ENCODE peak calls at places on chromosomes 4 and X, in four cellular contexts. One of them, this sample, is unnamed.

GRCh38 chrX:19628006-19628575 is 112.8 kb upstream of the MAP3K15 start:
- DNase-seq in K562: no peak
- DNase-seq in stomach: no peak
- DNase-seq in HepG2: no peak
- DNase-seq in this sample: peak

GRCh38 chrX:101417981-101418841 is 10.2 kb downstream of the HNRNPH2 start:
- DNase-seq in HepG2: no peak
- DNase-seq in stomach: peak
- DNase-seq in K562: no peak
- DNase-seq in this sample: peak

GRCh38 chr4:165692082-165692481 is 181.0 kb upstream of the TLL1 start:
- DNase-seq in stomach: no peak
- DNase-seq in K562: no peak
- DNase-seq in HepG2: no peak
- DNase-seq in this sample: no peak

GRCh38 chrX:46165411-46165810 is 379.8 kb downstream of the ZNF674 start:
- DNase-seq in stomach: no peak
- DNase-seq in K562: no peak
- DNase-seq in HepG2: no peak
- DNase-seq in this sample: no peak

GRCh38 chrX:30060718-30061117 is 154.6 kb upstream of the MAGEB2 start:
- DNase-seq in stomach: no peak
- DNase-seq in K562: no peak
- DNase-seq in HepG2: no peak
- DNase-seq in this sample: no peak

GRCh38 chr4:156677136-156677535 is 294.5 kb downstream of the PDGFC start:
- DNase-seq in K562: peak
- DNase-seq in HepG2: peak
- DNase-seq in stomach: no peak
- DNase-seq in this sample: peak

GRCh38 chrX:118370921-118371624 is 25.2 kb downstream of the WDR44 start:
- DNase-seq in stomach: no peak
- DNase-seq in HepG2: peak
- DNase-seq in K562: no peak
- DNase-seq in this sample: no peak

GRCh38 chr4:164221631-164222030 is 532.3 kb upstream of the SMIM31 start:
- DNase-seq in stomach: no peak
- DNase-seq in HepG2: no peak
- DNase-seq in K562: no peak
- DNase-seq in this sample: no peak

GRCh38 chr4:110268352-110268751 is 69.9 kb upstream of the ELOVL6 start:
- DNase-seq in HepG2: no peak
- DNase-seq in stomach: no peak
- DNase-seq in K562: no peak
- DNase-seq in this sample: no peak

DNA sequence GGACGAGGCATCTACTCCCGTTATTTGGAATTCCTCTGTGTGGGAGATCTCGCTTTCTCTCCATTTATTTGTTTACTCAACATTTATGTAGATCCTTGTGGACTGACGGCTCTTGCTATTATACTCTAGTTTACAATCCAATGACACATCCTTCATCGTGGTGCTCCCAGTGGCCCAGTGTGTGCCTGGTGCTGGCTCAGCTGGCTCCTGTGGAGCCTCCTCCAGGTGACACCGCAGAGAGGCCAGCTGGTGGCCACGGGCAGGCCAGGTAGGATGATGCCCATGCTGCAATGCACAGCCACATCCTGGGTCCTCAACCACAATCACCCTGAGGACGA is 84.0 kb upstream of the AFAP1 start:
- DNase-seq in stomach: no peak
- DNase-seq in K562: no peak
- DNase-seq in HepG2: no peak
- DNase-seq in this sample: no peak
- TF ChIP-seq EP300 in stomach: no peak
- TF ChIP-seq EP300 in K562: no peak
- TF ChIP-seq EP300 in HepG2: no peak
- TF ChIP-seq EP300 in this sample: no peak

GRCh38 chrX:136196691-136197155 is 49.4 kb downstream of the FHL1 start:
- DNase-seq in K562: no peak
- DNase-seq in stomach: no peak
- DNase-seq in HepG2: no peak
- DNase-seq in this sample: no peak
- TF ChIP-seq POLR2A in K562: no peak
- TF ChIP-seq POLR2A in stomach: no peak
- TF ChIP-seq POLR2A in HepG2: no peak
- TF ChIP-seq POLR2A in this sample: peak

GRCh38 chrX:136880452-136881013 is at the start of gene RBMX:
- DNase-seq in K562: peak
- DNase-seq in HepG2: peak
- DNase-seq in stomach: peak
- DNase-seq in this sample: peak
- TF ChIP-seq EP300 in K562: peak
- TF ChIP-seq EP300 in HepG2: no peak
- TF ChIP-seq EP300 in stomach: no peak
- TF ChIP-seq EP300 in this sample: no peak

GRCh38 chr4:118280501-118281218 is 72.1 kb downstream of the PRSS12 start:
- DNase-seq in K562: peak
- DNase-seq in HepG2: peak
- DNase-seq in stomach: peak
- DNase-seq in this sample: peak
- TF ChIP-seq POLR2A in K562: peak
- TF ChIP-seq POLR2A in HepG2: peak
- TF ChIP-seq POLR2A in stomach: no peak
- TF ChIP-seq POLR2A in this sample: no peak

DNA sequence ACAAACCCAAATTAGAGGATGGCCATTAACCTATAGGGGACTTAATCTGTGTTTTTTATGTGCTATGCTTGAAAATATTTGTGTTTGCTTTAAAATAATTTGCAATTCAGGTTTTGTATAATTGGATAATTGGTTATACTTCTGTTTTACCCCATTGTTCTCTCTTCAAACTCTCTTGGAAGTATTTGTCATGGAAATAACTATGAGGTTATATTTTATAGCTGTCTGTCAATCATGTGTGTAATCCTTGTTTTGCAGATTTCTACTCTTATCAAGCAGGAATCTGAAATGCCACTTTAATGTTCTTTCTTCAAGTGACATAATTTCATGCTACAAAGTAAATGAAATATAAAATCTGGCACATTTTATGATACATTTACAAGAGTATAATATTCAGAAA is 15.4 kb upstream of the NDUFC1 start:
- DNase-seq in K562: no peak
- DNase-seq in stomach: no peak
- DNase-seq in HepG2: no peak
- DNase-seq in this sample: no peak
- TF ChIP-seq EP300 in K562: no peak
- TF ChIP-seq EP300 in stomach: no peak
- TF ChIP-seq EP300 in HepG2: no peak
- TF ChIP-seq EP300 in this sample: no peak

GRCh38 chr4:7802093-7802726 is 137.5 kb downstream of the AFAP1 start:
- DNase-seq in HepG2: peak
- DNase-seq in stomach: peak
- DNase-seq in K562: peak
- DNase-seq in this sample: peak

GRCh38 chr4:7805533-7806079 is 134.1 kb downstream of the AFAP1 start:
- DNase-seq in HepG2: peak
- DNase-seq in stomach: peak
- DNase-seq in K562: no peak
- DNase-seq in this sample: no peak

GRCh38 chr4:7804759-7805385 is 134.8 kb downstream of the AFAP1 start:
- DNase-seq in stomach: no peak
- DNase-seq in K562: no peak
- DNase-seq in HepG2: no peak
- DNase-seq in this sample: no peak

GRCh38 chr4:7803371-7803770 is 136.3 kb downstream of the AFAP1 start:
- DNase-seq in K562: no peak
- DNase-seq in stomach: no peak
- DNase-seq in HepG2: no peak
- DNase-seq in this sample: no peak

DNA sequence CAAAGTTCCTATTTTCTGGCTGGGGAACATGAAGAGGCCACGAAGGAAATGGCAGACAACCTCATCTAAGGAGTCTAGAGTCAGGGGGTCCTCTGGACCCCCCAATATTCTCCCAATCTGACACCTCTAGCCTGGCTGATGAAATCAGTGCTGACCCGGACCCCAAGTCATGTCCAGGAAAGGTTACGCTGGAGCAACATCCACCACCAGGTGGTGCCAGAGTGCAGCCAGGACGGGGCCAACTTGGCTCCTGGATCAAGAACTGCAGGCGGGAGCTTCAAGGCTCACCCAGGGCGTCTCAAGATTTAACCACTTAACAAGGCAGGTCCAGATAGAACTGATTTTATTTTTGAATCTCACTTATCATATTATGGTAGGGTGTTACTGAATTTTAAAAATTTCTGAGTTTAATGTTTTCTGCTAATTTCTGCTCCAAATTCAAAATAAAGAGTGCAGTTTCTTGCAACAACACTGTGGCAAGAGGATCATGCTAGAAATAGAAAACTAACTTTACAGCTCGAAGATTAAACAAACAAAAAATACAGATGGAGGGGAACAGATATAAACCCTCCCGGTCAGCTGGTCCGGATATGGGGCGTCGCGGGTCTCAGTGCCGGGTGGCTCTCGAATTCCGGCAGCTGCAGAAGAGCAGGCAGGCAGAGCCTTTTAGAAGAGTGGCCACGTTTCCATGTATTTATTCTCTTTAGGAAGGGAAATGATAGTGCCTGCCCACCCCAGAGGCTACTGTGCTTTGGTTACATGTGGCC is 135.5 kb downstream of the AFAP1 start:
- DNase-seq in stomach: peak
- DNase-seq in HepG2: peak
- DNase-seq in K562: peak
- DNase-seq in this sample: peak
- TF ChIP-seq POLR2A in stomach: no peak
- TF ChIP-seq POLR2A in HepG2: no peak
- TF ChIP-seq POLR2A in K562: no peak
- TF ChIP-seq POLR2A in this sample: no peak

GRCh38 chr4:152479428-152480026 is 56.4 kb downstream of the FBXW7 start:
- DNase-seq in stomach: no peak
- DNase-seq in K562: no peak
- DNase-seq in HepG2: no peak
- DNase-seq in this sample: no peak
- TF ChIP-seq EP300 in stomach: no peak
- TF ChIP-seq EP300 in K562: peak
- TF ChIP-seq EP300 in HepG2: no peak
- TF ChIP-seq EP300 in this sample: no peak

DNA sequence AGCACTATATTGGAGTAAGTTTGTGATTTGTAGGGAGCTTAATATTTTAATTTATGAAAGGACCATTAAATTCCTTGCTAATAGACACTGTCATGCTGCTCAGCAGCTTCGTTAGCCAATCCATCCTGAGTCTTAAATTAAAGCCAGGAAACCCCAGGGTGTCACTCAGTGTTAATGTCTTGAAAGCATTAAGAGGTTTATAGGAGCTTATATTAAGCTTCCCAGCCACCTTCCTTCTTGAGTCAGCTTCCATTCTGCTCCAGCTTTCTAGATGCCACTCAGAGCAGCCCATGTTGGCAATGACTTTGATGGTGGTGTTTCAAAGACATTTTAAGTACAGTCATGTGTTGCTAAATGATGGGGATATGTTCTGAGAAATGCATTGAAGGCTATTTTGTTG is 27.1 kb upstream of the PROM1 start:
- DNase-seq in HepG2: no peak
- DNase-seq in stomach: no peak
- DNase-seq in K562: no peak
- DNase-seq in this sample: no peak
- TF ChIP-seq POLR2A in HepG2: no peak
- TF ChIP-seq POLR2A in stomach: no peak
- TF ChIP-seq POLR2A in K562: no peak
- TF ChIP-seq POLR2A in this sample: no peak